ENCODE peak calls at places on chromosomes 3 and 15, in ten cellular contexts. One of them, this sample, is unnamed.

GRCh38 chr15:57610130-57610529 is 18.4 kb downstream of the MYZAP start:
- DNase-seq in left ventricle myocardium inferior: peak
- DNase-seq in nephron progenitor cell: no peak
- DNase-seq in WTC11: no peak
- DNase-seq in fibroblast of mammary gland: peak
- DNase-seq in mucosa of descending colon: peak
- DNase-seq in mesothelial cell of epicardium: no peak
- DNase-seq in retinal pigment epithelial cell: no peak
- DNase-seq in heart left ventricle: peak
- DNase-seq in GM12865: no peak
- DNase-seq in this sample: no peak

GRCh38 chr15:87597346-87598052 is 659.0 kb downstream of the NTRK3 start:
- DNase-seq in left ventricle myocardium inferior: no peak
- DNase-seq in nephron progenitor cell: no peak
- DNase-seq in WTC11: no peak
- DNase-seq in fibroblast of mammary gland: no peak
- DNase-seq in mucosa of descending colon: no peak
- DNase-seq in mesothelial cell of epicardium: no peak
- DNase-seq in retinal pigment epithelial cell: no peak
- DNase-seq in heart left ventricle: no peak
- DNase-seq in GM12865: no peak
- DNase-seq in this sample: no peak

GRCh38 chr3:132773071-132773619 is 50.9 kb upstream of the NPHP3 start:
- DNase-seq in left ventricle myocardium inferior: no peak
- DNase-seq in nephron progenitor cell: no peak
- DNase-seq in WTC11: no peak
- DNase-seq in fibroblast of mammary gland: peak
- DNase-seq in mucosa of descending colon: no peak
- DNase-seq in mesothelial cell of epicardium: no peak
- DNase-seq in retinal pigment epithelial cell: no peak
- DNase-seq in heart left ventricle: no peak
- DNase-seq in GM12865: no peak
- DNase-seq in this sample: no peak

GRCh38 chr3:19293295-19293694 is 145.0 kb downstream of the KCNH8 start:
- DNase-seq in left ventricle myocardium inferior: no peak
- DNase-seq in nephron progenitor cell: no peak
- DNase-seq in WTC11: no peak
- DNase-seq in fibroblast of mammary gland: no peak
- DNase-seq in mucosa of descending colon: no peak
- DNase-seq in mesothelial cell of epicardium: no peak
- DNase-seq in retinal pigment epithelial cell: no peak
- DNase-seq in heart left ventricle: no peak
- DNase-seq in GM12865: no peak
- DNase-seq in this sample: no peak

GRCh38 chr3:12471228-12471627 is 13.1 kb upstream of the TSEN2 start:
- DNase-seq in left ventricle myocardium inferior: no peak
- DNase-seq in nephron progenitor cell: no peak
- DNase-seq in WTC11: no peak
- DNase-seq in fibroblast of mammary gland: no peak
- DNase-seq in mucosa of descending colon: peak
- DNase-seq in mesothelial cell of epicardium: no peak
- DNase-seq in retinal pigment epithelial cell: no peak
- DNase-seq in heart left ventricle: no peak
- DNase-seq in GM12865: peak
- DNase-seq in this sample: no peak

GRCh38 chr3:197226179-197226578 is 72.2 kb downstream of the DLG1 start:
- DNase-seq in left ventricle myocardium inferior: no peak
- DNase-seq in nephron progenitor cell: peak
- DNase-seq in WTC11: no peak
- DNase-seq in fibroblast of mammary gland: no peak
- DNase-seq in mucosa of descending colon: no peak
- DNase-seq in mesothelial cell of epicardium: no peak
- DNase-seq in retinal pigment epithelial cell: no peak
- DNase-seq in heart left ventricle: no peak
- DNase-seq in GM12865: no peak
- DNase-seq in this sample: no peak

GRCh38 chr3:97815149-97815917 is 6.5 kb upstream of the CRYBG3 start:
- DNase-seq in left ventricle myocardium inferior: no peak
- DNase-seq in nephron progenitor cell: no peak
- DNase-seq in WTC11: no peak
- DNase-seq in fibroblast of mammary gland: no peak
- DNase-seq in mucosa of descending colon: no peak
- DNase-seq in mesothelial cell of epicardium: no peak
- DNase-seq in retinal pigment epithelial cell: no peak
- DNase-seq in heart left ventricle: no peak
- DNase-seq in GM12865: peak
- DNase-seq in this sample: no peak

GRCh38 chr3:158810823-158811425 is 9.1 kb downstream of the MFSD1 start:
- DNase-seq in left ventricle myocardium inferior: no peak
- DNase-seq in nephron progenitor cell: no peak
- DNase-seq in WTC11: no peak
- DNase-seq in fibroblast of mammary gland: no peak
- DNase-seq in mucosa of descending colon: no peak
- DNase-seq in mesothelial cell of epicardium: no peak
- DNase-seq in retinal pigment epithelial cell: no peak
- DNase-seq in heart left ventricle: no peak
- DNase-seq in GM12865: no peak
- DNase-seq in this sample: no peak

GRCh38 chr15:92654662-92655061 is 913 bp downstream of the FAM174B start:
- DNase-seq in left ventricle myocardium inferior: no peak
- DNase-seq in nephron progenitor cell: no peak
- DNase-seq in WTC11: no peak
- DNase-seq in fibroblast of mammary gland: no peak
- DNase-seq in mucosa of descending colon: no peak
- DNase-seq in mesothelial cell of epicardium: no peak
- DNase-seq in retinal pigment epithelial cell: no peak
- DNase-seq in heart left ventricle: no peak
- DNase-seq in GM12865: no peak
- DNase-seq in this sample: no peak

GRCh38 chr15:97547381-97547780 is 413.1 kb upstream of the ARRDC4 start:
- DNase-seq in left ventricle myocardium inferior: no peak
- DNase-seq in nephron progenitor cell: no peak
- DNase-seq in WTC11: no peak
- DNase-seq in fibroblast of mammary gland: no peak
- DNase-seq in mucosa of descending colon: no peak
- DNase-seq in mesothelial cell of epicardium: no peak
- DNase-seq in retinal pigment epithelial cell: no peak
- DNase-seq in heart left ventricle: no peak
- DNase-seq in GM12865: no peak
- DNase-seq in this sample: no peak

GRCh38 chr3:127037021-127037400 is 54.1 kb downstream of the PLXNA1 start:
- DNase-seq in left ventricle myocardium inferior: no peak
- DNase-seq in nephron progenitor cell: no peak
- DNase-seq in WTC11: no peak
- DNase-seq in fibroblast of mammary gland: no peak
- DNase-seq in mucosa of descending colon: no peak
- DNase-seq in mesothelial cell of epicardium: no peak
- DNase-seq in retinal pigment epithelial cell: no peak
- DNase-seq in heart left ventricle: no peak
- DNase-seq in GM12865: no peak
- DNase-seq in this sample: no peak

GRCh38 chr15:62649793-62650420 is 392.6 kb upstream of the TPM1 start:
- DNase-seq in left ventricle myocardium inferior: no peak
- DNase-seq in nephron progenitor cell: no peak
- DNase-seq in WTC11: no peak
- DNase-seq in fibroblast of mammary gland: peak
- DNase-seq in mucosa of descending colon: no peak
- DNase-seq in mesothelial cell of epicardium: no peak
- DNase-seq in retinal pigment epithelial cell: no peak
- DNase-seq in heart left ventricle: peak
- DNase-seq in GM12865: peak
- DNase-seq in this sample: no peak

GRCh38 chr15:50450678-50451077 is 26.5 kb downstream of the USP8 start:
- DNase-seq in left ventricle myocardium inferior: no peak
- DNase-seq in nephron progenitor cell: no peak
- DNase-seq in WTC11: no peak
- DNase-seq in fibroblast of mammary gland: no peak
- DNase-seq in mucosa of descending colon: no peak
- DNase-seq in mesothelial cell of epicardium: no peak
- DNase-seq in retinal pigment epithelial cell: no peak
- DNase-seq in heart left ventricle: no peak
- DNase-seq in GM12865: peak
- DNase-seq in this sample: no peak

DNA sequence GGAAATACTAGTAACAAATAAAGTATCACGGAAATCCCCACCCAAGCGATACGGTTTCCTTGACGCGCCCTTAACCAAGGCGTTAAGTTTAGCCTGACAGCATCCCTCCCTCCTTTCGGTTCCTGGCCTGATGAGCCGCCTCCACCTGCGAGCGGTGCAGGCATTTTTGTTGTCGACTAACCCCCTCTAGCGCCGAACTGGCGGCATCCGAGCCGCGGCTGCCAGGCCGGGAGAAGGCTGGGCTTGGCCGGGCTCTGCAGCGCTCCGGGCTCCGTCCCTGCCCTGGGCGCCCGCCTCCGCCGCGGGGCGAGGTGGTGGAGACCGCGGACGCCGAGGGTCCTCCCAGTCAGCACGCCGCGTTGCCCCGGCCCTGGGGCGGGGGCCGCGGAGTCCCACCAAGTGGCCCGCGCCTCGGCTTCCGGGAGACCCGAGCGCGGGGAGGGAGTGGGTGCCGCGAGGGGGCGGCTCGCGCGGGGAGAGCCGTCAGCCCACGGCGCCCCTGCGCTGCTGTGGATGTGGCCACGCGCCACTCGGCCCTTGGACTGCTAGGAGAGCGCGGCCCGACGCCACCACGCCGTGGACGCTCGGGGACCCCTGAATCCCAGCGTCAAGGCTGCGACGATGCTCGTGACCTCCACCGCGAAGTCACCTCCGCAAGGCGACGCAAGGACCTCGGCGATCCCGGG is 1.1 kb upstream of the EPHA6 start:
- DNase-seq in left ventricle myocardium inferior: peak
- DNase-seq in nephron progenitor cell: peak
- DNase-seq in WTC11: peak
- DNase-seq in fibroblast of mammary gland: peak
- DNase-seq in mucosa of descending colon: peak
- DNase-seq in mesothelial cell of epicardium: peak
- DNase-seq in retinal pigment epithelial cell: peak
- DNase-seq in heart left ventricle: peak
- DNase-seq in GM12865: peak
- DNase-seq in this sample: peak
- TF ChIP-seq CTCF in left ventricle myocardium inferior: peak
- TF ChIP-seq CTCF in nephron progenitor cell: peak
- TF ChIP-seq CTCF in WTC11: peak
- TF ChIP-seq CTCF in fibroblast of mammary gland: peak
- TF ChIP-seq CTCF in mucosa of descending colon: no peak
- TF ChIP-seq CTCF in mesothelial cell of epicardium: peak
- TF ChIP-seq CTCF in retinal pigment epithelial cell: peak
- TF ChIP-seq CTCF in heart left ventricle: peak
- TF ChIP-seq CTCF in GM12865: peak
- TF ChIP-seq CTCF in this sample: peak

GRCh38 chr3:99920530-99921376 is 103.1 kb downstream of the CMSS1 start:
- DNase-seq in left ventricle myocardium inferior: peak
- DNase-seq in nephron progenitor cell: no peak
- DNase-seq in WTC11: peak
- DNase-seq in fibroblast of mammary gland: peak
- DNase-seq in mucosa of descending colon: peak
- DNase-seq in mesothelial cell of epicardium: no peak
- DNase-seq in retinal pigment epithelial cell: no peak
- DNase-seq in heart left ventricle: peak
- DNase-seq in GM12865: peak
- DNase-seq in this sample: no peak
- TF ChIP-seq CTCF in left ventricle myocardium inferior: no peak
- TF ChIP-seq CTCF in nephron progenitor cell: no peak
- TF ChIP-seq CTCF in WTC11: no peak
- TF ChIP-seq CTCF in fibroblast of mammary gland: no peak
- TF ChIP-seq CTCF in mucosa of descending colon: no peak
- TF ChIP-seq CTCF in mesothelial cell of epicardium: no peak
- TF ChIP-seq CTCF in retinal pigment epithelial cell: no peak
- TF ChIP-seq CTCF in heart left ventricle: no peak
- TF ChIP-seq CTCF in GM12865: no peak
- TF ChIP-seq CTCF in this sample: no peak

GRCh38 chr3:48989796-48990635 is at the start of gene P4HTM:
- DNase-seq in left ventricle myocardium inferior: peak
- DNase-seq in nephron progenitor cell: peak
- DNase-seq in WTC11: peak
- DNase-seq in fibroblast of mammary gland: peak
- DNase-seq in mucosa of descending colon: peak
- DNase-seq in mesothelial cell of epicardium: peak
- DNase-seq in retinal pigment epithelial cell: peak
- DNase-seq in heart left ventricle: peak
- DNase-seq in GM12865: peak
- DNase-seq in this sample: peak
- TF ChIP-seq CTCF in left ventricle myocardium inferior: peak
- TF ChIP-seq CTCF in nephron progenitor cell: peak
- TF ChIP-seq CTCF in WTC11: no peak
- TF ChIP-seq CTCF in fibroblast of mammary gland: peak
- TF ChIP-seq CTCF in mucosa of descending colon: no peak
- TF ChIP-seq CTCF in mesothelial cell of epicardium: no peak
- TF ChIP-seq CTCF in retinal pigment epithelial cell: peak
- TF ChIP-seq CTCF in heart left ventricle: peak
- TF ChIP-seq CTCF in GM12865: peak
- TF ChIP-seq CTCF in this sample: no peak

GRCh38 chr3:194727435-194728128 is 41.9 kb downstream of the FAM43A start:
- DNase-seq in left ventricle myocardium inferior: no peak
- DNase-seq in nephron progenitor cell: no peak
- DNase-seq in WTC11: no peak
- DNase-seq in fibroblast of mammary gland: peak
- DNase-seq in mucosa of descending colon: no peak
- DNase-seq in mesothelial cell of epicardium: no peak
- DNase-seq in retinal pigment epithelial cell: no peak
- DNase-seq in heart left ventricle: no peak
- DNase-seq in GM12865: no peak
- DNase-seq in this sample: no peak

GRCh38 chr3:194730369-194730768 is 44.7 kb downstream of the FAM43A start:
- DNase-seq in left ventricle myocardium inferior: no peak
- DNase-seq in nephron progenitor cell: peak
- DNase-seq in WTC11: no peak
- DNase-seq in fibroblast of mammary gland: no peak
- DNase-seq in mucosa of descending colon: peak
- DNase-seq in mesothelial cell of epicardium: no peak
- DNase-seq in retinal pigment epithelial cell: peak
- DNase-seq in heart left ventricle: no peak
- DNase-seq in GM12865: peak
- DNase-seq in this sample: no peak

GRCh38 chr3:194732617-194733016 is 46.9 kb downstream of the FAM43A start:
- DNase-seq in left ventricle myocardium inferior: no peak
- DNase-seq in nephron progenitor cell: no peak
- DNase-seq in WTC11: no peak
- DNase-seq in fibroblast of mammary gland: no peak
- DNase-seq in mucosa of descending colon: no peak
- DNase-seq in mesothelial cell of epicardium: no peak
- DNase-seq in retinal pigment epithelial cell: no peak
- DNase-seq in heart left ventricle: no peak
- DNase-seq in GM12865: no peak
- DNase-seq in this sample: no peak

GRCh38 chr3:194731496-194732073 is 45.9 kb downstream of the FAM43A start:
- DNase-seq in left ventricle myocardium inferior: no peak
- DNase-seq in nephron progenitor cell: no peak
- DNase-seq in WTC11: no peak
- DNase-seq in fibroblast of mammary gland: no peak
- DNase-seq in mucosa of descending colon: no peak
- DNase-seq in mesothelial cell of epicardium: no peak
- DNase-seq in retinal pigment epithelial cell: no peak
- DNase-seq in heart left ventricle: no peak
- DNase-seq in GM12865: no peak
- DNase-seq in this sample: no peak

DNA sequence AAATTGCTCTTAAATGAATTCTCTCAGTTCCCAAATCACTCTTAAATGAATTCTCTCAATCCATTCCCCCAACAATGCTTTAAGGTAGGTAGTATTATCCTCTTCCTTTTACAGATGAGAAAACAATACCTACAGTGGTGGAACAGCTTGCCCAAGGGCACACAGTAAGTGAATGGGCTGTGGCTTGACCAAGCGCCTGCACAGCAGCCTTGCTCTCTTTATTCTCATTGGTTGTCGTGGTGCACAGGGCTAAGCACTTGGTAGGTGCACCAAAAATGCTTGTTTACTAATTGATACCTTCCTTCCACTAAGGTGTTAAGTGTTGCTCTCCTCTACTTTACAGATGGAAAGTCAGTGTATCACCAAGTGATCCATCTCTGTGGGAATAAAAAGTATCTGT is 43.3 kb downstream of the FAM43A start:
- DNase-seq in left ventricle myocardium inferior: no peak
- DNase-seq in nephron progenitor cell: no peak
- DNase-seq in WTC11: no peak
- DNase-seq in fibroblast of mammary gland: no peak
- DNase-seq in mucosa of descending colon: no peak
- DNase-seq in mesothelial cell of epicardium: no peak
- DNase-seq in retinal pigment epithelial cell: no peak
- DNase-seq in heart left ventricle: no peak
- DNase-seq in GM12865: no peak
- DNase-seq in this sample: no peak
- TF ChIP-seq CTCF in left ventricle myocardium inferior: no peak
- TF ChIP-seq CTCF in nephron progenitor cell: no peak
- TF ChIP-seq CTCF in WTC11: no peak
- TF ChIP-seq CTCF in fibroblast of mammary gland: no peak
- TF ChIP-seq CTCF in mucosa of descending colon: no peak
- TF ChIP-seq CTCF in mesothelial cell of epicardium: no peak
- TF ChIP-seq CTCF in retinal pigment epithelial cell: no peak
- TF ChIP-seq CTCF in heart left ventricle: no peak
- TF ChIP-seq CTCF in GM12865: no peak
- TF ChIP-seq CTCF in this sample: no peak

This sample was measured in endothelial cell.